ENCODE peak calls at places on chromosomes 6 and 20, in nine cellular contexts. O is activated gamma-delta T cell, Y is cardiac fibroblast, J is sigmoid colon, R is EH, A is DND-41, G is AG08396, K is SHP77, I is putamen. H is an unnamed sample.

GRCh38 chr6:75418233-75418632 is 75.4 kb downstream of the FILIP1 start:
- DNase-seq in O (no peak), Y (peak), J (no peak), R (peak), A (no peak), G (no peak), K (no peak), I (no peak), H (no peak)

GRCh38 chr6:52503344-52503747 is 73.5 kb downstream of the TRAM2 start:
- DNase-seq in O (no peak), Y (no peak), J (no peak), R (peak), A (no peak), G (no peak), K (peak), I (no peak), H (no peak)

GRCh38 chr6:133833905-133834304 is 55.0 kb upstream of the TCF21 start:
- DNase-seq in O (no peak), Y (peak), J (no peak), R (peak), A (no peak), G (no peak), K (no peak), I (no peak), H (no peak)

GRCh38 chr20:2984956-2985661 is 58.3 kb upstream of the GNRH2 start:
- DNase-seq in O (no peak), Y (peak), J (no peak), R (peak), A (no peak), G (peak), K (peak), I (no peak), H (no peak)

GRCh38 chr6:13188306-13188705 is 140.0 kb downstream of the TBC1D7 start:
- DNase-seq in O (no peak), Y (no peak), J (no peak), R (no peak), A (no peak), G (no peak), K (no peak), I (no peak), H (no peak)

GRCh38 chr6:4210619-4211419 is 75.4 kb upstream of the ECI2 start:
- DNase-seq in O (no peak), Y (peak), J (no peak), R (peak), A (peak), G (peak), K (peak), I (peak), H (peak)

GRCh38 chr20:21214431-21214830 is 88.5 kb downstream of the KIZ start:
- DNase-seq in O (no peak), Y (no peak), J (no peak), R (no peak), A (no peak), G (no peak), K (no peak), I (no peak), H (no peak)

GRCh38 chr20:58471835-58472164 is 43.4 kb downstream of the APCDD1L start:
- DNase-seq in O (no peak), Y (no peak), J (no peak), R (no peak), A (no peak), G (no peak), K (no peak), I (no peak), H (no peak)

GRCh38 chr6:32148289-32148688 is 3.5 kb downstream of the PRRT1 start:
- DNase-seq in O (no peak), Y (no peak), J (no peak), R (no peak), A (no peak), G (no peak), K (no peak), I (no peak), H (no peak)

GRCh38 chr20:9912858-9913434 is 74.1 kb upstream of the PAK5 start:
- DNase-seq in O (no peak), Y (peak), J (no peak), R (peak), A (peak), G (peak), K (peak), I (no peak), H (peak)

GRCh38 chr20:36085686-36086267 is 68.8 kb upstream of the EPB41L1 start:
- DNase-seq in O (no peak), Y (peak), J (no peak), R (peak), A (no peak), G (peak), K (no peak), I (no peak), H (peak)

H was measured in stomach.